ENCODE peak calls at places on chromosomes 16 and 17, in six cellular contexts. One of them, this sample, is unnamed.

GRCh38 chr16:48503779-48504178 is 106.2 kb downstream of the N4BP1 start:
- DNase-seq in stomach: no peak
- DNase-seq in NCI-H345: no peak
- DNase-seq in mesendoderm: no peak
- DNase-seq in mammary epithelial cell: no peak
- DNase-seq in endothelial cell: no peak
- DNase-seq in this sample: no peak

GRCh38 chr17:70563301-70563820 is 394.0 kb downstream of the KCNJ2 start:
- DNase-seq in NCI-H345: peak
- DNase-seq in stomach: no peak
- DNase-seq in mammary epithelial cell: no peak
- DNase-seq in mesendoderm: no peak
- DNase-seq in endothelial cell: no peak
- DNase-seq in this sample: no peak

GRCh38 chr16:30659507-30660423 is 1.5 kb downstream of the FBRS start:
- DNase-seq in mammary epithelial cell: peak
- DNase-seq in stomach: no peak
- DNase-seq in endothelial cell: no peak
- DNase-seq in NCI-H345: no peak
- DNase-seq in mesendoderm: peak
- DNase-seq in this sample: no peak

GRCh38 chr17:8965394-8966168 is at the start of gene PIK3R5:
- DNase-seq in mammary epithelial cell: peak
- DNase-seq in NCI-H345: peak
- DNase-seq in mesendoderm: peak
- DNase-seq in endothelial cell: peak
- DNase-seq in stomach: peak
- DNase-seq in this sample: peak

GRCh38 chr17:43169561-43170139 is 1.4 kb upstream of the NBR1 start:
- DNase-seq in endothelial cell: peak
- DNase-seq in stomach: peak
- DNase-seq in NCI-H345: no peak
- DNase-seq in mesendoderm: peak
- DNase-seq in mammary epithelial cell: no peak
- DNase-seq in this sample: peak

GRCh38 chr16:84090212-84090611 is 26.5 kb downstream of the MBTPS1 start:
- DNase-seq in mesendoderm: no peak
- DNase-seq in stomach: no peak
- DNase-seq in NCI-H345: no peak
- DNase-seq in endothelial cell: no peak
- DNase-seq in mammary epithelial cell: no peak
- DNase-seq in this sample: no peak

GRCh38 chr16:49615606-49616005 is 240.3 kb downstream of the ZNF423 start:
- DNase-seq in mesendoderm: no peak
- DNase-seq in endothelial cell: no peak
- DNase-seq in stomach: peak
- DNase-seq in mammary epithelial cell: no peak
- DNase-seq in NCI-H345: no peak
- DNase-seq in this sample: peak

GRCh38 chr17:77995146-77995852 is 36.8 kb downstream of the TNRC6C start:
- DNase-seq in mammary epithelial cell: no peak
- DNase-seq in stomach: no peak
- DNase-seq in NCI-H345: no peak
- DNase-seq in endothelial cell: no peak
- DNase-seq in mesendoderm: peak
- DNase-seq in this sample: no peak

GRCh38 chr17:19991252-19991885 is 13.7 kb upstream of the AKAP10 start:
- DNase-seq in NCI-H345: peak
- DNase-seq in mammary epithelial cell: no peak
- DNase-seq in endothelial cell: no peak
- DNase-seq in stomach: no peak
- DNase-seq in mesendoderm: no peak
- DNase-seq in this sample: no peak

GRCh38 chr17:4788807-4789700 is at the start of gene GLTPD2:
- DNase-seq in endothelial cell: peak
- DNase-seq in mesendoderm: peak
- DNase-seq in mammary epithelial cell: no peak
- DNase-seq in stomach: no peak
- DNase-seq in NCI-H345: no peak
- DNase-seq in this sample: peak

GRCh38 chr16:535446-536405 is 8.2 kb downstream of the CAPN15 start:
- DNase-seq in mammary epithelial cell: peak
- DNase-seq in NCI-H345: no peak
- DNase-seq in endothelial cell: no peak
- DNase-seq in mesendoderm: no peak
- DNase-seq in stomach: peak
- DNase-seq in this sample: no peak

GRCh38 chr17:58120195-58120822 is 27.9 kb upstream of the OR4D1 start:
- DNase-seq in NCI-H345: no peak
- DNase-seq in mammary epithelial cell: peak
- DNase-seq in mesendoderm: peak
- DNase-seq in stomach: peak
- DNase-seq in endothelial cell: peak
- DNase-seq in this sample: peak

GRCh38 chr16:30377812-30378235 is 3.2 kb downstream of the MYL11 start:
- DNase-seq in mammary epithelial cell: peak
- DNase-seq in NCI-H345: peak
- DNase-seq in endothelial cell: peak
- DNase-seq in mesendoderm: peak
- DNase-seq in stomach: peak
- DNase-seq in this sample: peak

GRCh38 chr16:24729967-24730815 is 740 bp downstream of the TNRC6A start:
- DNase-seq in endothelial cell: peak
- DNase-seq in NCI-H345: peak
- DNase-seq in mesendoderm: peak
- DNase-seq in stomach: peak
- DNase-seq in mammary epithelial cell: no peak
- DNase-seq in this sample: no peak

GRCh38 chr16:84332975-84333684 is 35.2 kb upstream of the ATP2C2 start:
- DNase-seq in mammary epithelial cell: no peak
- DNase-seq in mesendoderm: peak
- DNase-seq in endothelial cell: no peak
- DNase-seq in NCI-H345: no peak
- DNase-seq in stomach: peak
- DNase-seq in this sample: peak

GRCh38 chr16:89964201-89964600 is 15.6 kb downstream of the DEF8 start:
- DNase-seq in mammary epithelial cell: no peak
- DNase-seq in endothelial cell: no peak
- DNase-seq in stomach: no peak
- DNase-seq in mesendoderm: no peak
- DNase-seq in NCI-H345: no peak
- DNase-seq in this sample: no peak

GRCh38 chr17:42409467-42410351 is 13.3 kb downstream of the CAVIN1 start:
- DNase-seq in NCI-H345: no peak
- DNase-seq in mammary epithelial cell: peak
- DNase-seq in mesendoderm: no peak
- DNase-seq in endothelial cell: no peak
- DNase-seq in stomach: peak
- DNase-seq in this sample: no peak

This sample was measured in H9.